ENCODE peak calls at places on chromosome X, in eight cellular contexts. G, D, M, R, H, N, A and I are unnamed samples.
A peak's percentile ranks its signal among the peaks of the same experiment; 100 is the strongest.

GRCh38 chrX:30635630-30636029 is 17.6 kb upstream of the GK start:
- DNase-seq in M (no peak), A (no peak), R (no peak), G (no peak), N (no peak), D (peak; percentile 38), H (no peak), I (no peak)

GRCh38 chrX:115616943-115617563 is 56.1 kb downstream of the PLS3 start:
- DNase-seq in R (no peak), G (no peak), H (no peak), M (no peak), N (no peak), D (peak; percentile 58), A (peak; percentile 68), I (peak; percentile 76)

GRCh38 chrX:120302434-120302833 is 8.8 kb downstream of the TMEM255A start:
- DNase-seq in M (peak; percentile 48), D (no peak), G (no peak), H (no peak), N (peak; percentile 38), R (peak; percentile 2), A (no peak), I (no peak)

GRCh38 chrX:12979630-12980015 is 4.7 kb downstream of the TMSB4X start:
- DNase-seq in H (no peak), N (no peak), D (peak; percentile 32), R (no peak), M (no peak), A (peak; percentile 41), G (no peak), I (no peak)

GRCh38 chrX:150062292-150063137 is 124.2 kb upstream of the EOLA2 start:
- DNase-seq in A (peak; percentile 80), N (no peak), G (peak; percentile 53), M (peak; percentile 1), H (no peak), D (peak; percentile 51), R (no peak), I (peak; percentile 82)

GRCh38 chrX:151713859-151714258 is 2.0 kb upstream of the FATE1 start:
- DNase-seq in G (no peak), A (no peak), H (peak; percentile 62), M (no peak), N (no peak), D (peak; percentile 47), R (no peak), I (peak; percentile 26)

GRCh38 chrX:111467896-111468295 is 43.5 kb upstream of the SERTM2 start:
- DNase-seq in G (peak; percentile 73), N (no peak), H (peak; percentile 50), R (no peak), D (no peak), M (no peak), A (no peak), I (no peak)

GRCh38 chrX:107571296-107571998 is 56.9 kb upstream of the PRPS1 start:
- DNase-seq in D (peak; percentile 33), N (no peak), G (no peak), H (peak; percentile 86), A (peak; percentile 94), R (no peak), M (no peak), I (no peak)

GRCh38 chrX:25597561-25597960 is 540.6 kb upstream of the MAGEB18 start:
- DNase-seq in A (peak; percentile 11), N (no peak), R (no peak), D (no peak), M (no peak), G (no peak), H (no peak), I (no peak)

GRCh38 chrX:125203379-125203736 is 116.3 kb upstream of the TEX13C start:
- DNase-seq in D (no peak), A (no peak), N (no peak), H (no peak), G (no peak), M (no peak), R (no peak), I (peak; percentile 17)

GRCh38 chrX:110462957-110463356 is 104.3 kb downstream of the RTL9 start:
- DNase-seq in N (no peak), D (no peak), R (no peak), H (no peak), A (peak; percentile 6), G (no peak), M (no peak), I (no peak)

GRCh38 chrX:151004085-151004484 is 20.9 kb downstream of the HMGB3 start:
- DNase-seq in A (peak; percentile 10), R (no peak), D (peak; percentile 15), N (no peak), G (no peak), M (no peak), H (no peak), I (no peak)

GRCh38 chrX:108362026-108362425 is 76.2 kb downstream of the COL4A6 start:
- DNase-seq in A (peak; percentile 4), N (no peak), M (no peak), H (no peak), G (no peak), D (peak; percentile 8), R (no peak), I (no peak)

GRCh38 chrX:46831620-46832327 is 5.1 kb upstream of the RP2 start:
- DNase-seq in N (no peak), D (no peak), H (no peak), M (no peak), R (no peak), G (no peak), A (peak; percentile 81), I (no peak)

GRCh38 chrX:70030242-70030823 is 19.4 kb downstream of the AWAT2 start:
- DNase-seq in D (peak; percentile 72), M (no peak), A (peak; percentile 69), R (peak; percentile 11), H (no peak), G (no peak), N (peak; percentile 3), I (peak; percentile 75)

GRCh38 chrX:132022115-132022862 is 813 bp upstream of the STK26 start:
- DNase-seq in G (no peak), D (peak; percentile 8), A (no peak), H (no peak), M (no peak), R (no peak), N (no peak), I (peak; percentile 23)

GRCh38 chrX:17736478-17736855 is 826 bp upstream of the SCML1 start:
- DNase-seq in R (no peak), M (no peak), A (no peak), H (no peak), D (no peak), N (no peak), G (no peak), I (no peak)